ENCODE peak calls at places on chromosomes 7 and 10, in seven cellular contexts. B, M, N, S, I, V and L are unnamed samples.

GRCh38 chr10:48456808-48457761 is 147.8 kb downstream of the ARHGAP22 start:
- DNase-seq in B (no peak), M (no peak), N (no peak), S (no peak), I (no peak), V (no peak), L (no peak)

GRCh38 chr7:142391191-142391992 is 133.5 kb upstream of the PRSS58 start:
- DNase-seq in B (peak; percentile 15), M (peak; percentile 37), N (no peak), S (no peak), I (peak; percentile 29), V (no peak), L (no peak)

GRCh38 chr10:132283604-132284382 is 24.0 kb downstream of the STK32C start:
- DNase-seq in B (no peak), M (no peak), N (no peak), S (no peak), I (no peak), V (no peak), L (no peak)

GRCh38 chr10:43852141-43852540 is 203.5 kb upstream of the ZNF32 start:
- DNase-seq in B (no peak), M (peak; percentile 69), N (no peak), S (no peak), I (no peak), V (no peak), L (no peak)

GRCh38 chr10:3740157-3740871 is 44.7 kb downstream of the KLF6 start:
- DNase-seq in B (peak; percentile 76), M (no peak), N (peak; percentile 78), S (no peak), I (peak; percentile 77), V (no peak), L (no peak)

GRCh38 chr10:103734731-103735130 is 120.6 kb downstream of the SH3PXD2A start:
- DNase-seq in B (no peak), M (no peak), N (no peak), S (no peak), I (no peak), V (no peak), L (no peak)

GRCh38 chr10:52256832-52257691 is 57.0 kb upstream of the DKK1 start:
- DNase-seq in B (peak; percentile 31), M (no peak), N (no peak), S (no peak), I (peak; percentile 41), V (no peak), L (peak; percentile 30)

GRCh38 chr10:117568226-117568625 is 25.7 kb downstream of the EMX2 start:
- DNase-seq in B (no peak), M (no peak), N (no peak), S (no peak), I (no peak), V (no peak), L (no peak)

GRCh38 chr10:5510281-5511072 is 11.1 kb upstream of the CALML5 start:
- DNase-seq in B (no peak), M (no peak), N (no peak), S (no peak), I (peak; percentile 6), V (peak; percentile 1), L (no peak)

GRCh38 chr10:60937784-60938654 is 6.0 kb downstream of the RHOBTB1 start:
- DNase-seq in B (peak; percentile 76), M (peak; percentile 13), N (no peak), S (no peak), I (peak; percentile 38), V (no peak), L (no peak)

GRCh38 chr7:152925412-152926147 is 166.0 kb downstream of the ACTR3B start:
- DNase-seq in B (no peak), M (peak; percentile 34), N (no peak), S (no peak), I (no peak), V (no peak), L (no peak)

GRCh38 chr7:45224832-45225231 is 67.2 kb downstream of the RAMP3 start:
- DNase-seq in B (no peak), M (no peak), N (no peak), S (no peak), I (peak; percentile 6), V (no peak), L (peak; percentile 24)

GRCh38 chr10:16847644-16848043 is 30.4 kb upstream of the RSU1 start:
- DNase-seq in B (peak; percentile 29), M (no peak), N (no peak), S (no peak), I (no peak), V (no peak), L (no peak)

GRCh38 chr7:34249192-34249591 is 343.9 kb downstream of the BMPER start:
- DNase-seq in B (no peak), M (no peak), N (no peak), S (no peak), I (no peak), V (no peak), L (no peak)

GRCh38 chr10:102729090-102730026 is 14.4 kb upstream of the WBP1L start:
- DNase-seq in B (peak; percentile 73), M (peak; percentile 87), N (peak; percentile 90), S (peak; percentile 85), I (peak; percentile 90), V (peak; percentile 88), L (peak; percentile 89)

GRCh38 chr7:44063547-44063893 is 1.8 kb downstream of the PGAM2 start:
- DNase-seq in B (no peak), M (peak; percentile 2), N (no peak), S (no peak), I (no peak), V (no peak), L (no peak)
- H3K4me1 ChIP-seq in B (peaks cover 9% of the 10 kb centered on the region), M (peaks cover 24% of the 10 kb centered on the region), N (no peaks in the 10 kb centered on the region), S (peaks cover 11% of the 10 kb centered on the region), I (peaks cover 44% of the 10 kb centered on the region), V (peaks cover 8% of the 10 kb centered on the region), L (peaks cover 11% of the 10 kb centered on the region)

DNA sequence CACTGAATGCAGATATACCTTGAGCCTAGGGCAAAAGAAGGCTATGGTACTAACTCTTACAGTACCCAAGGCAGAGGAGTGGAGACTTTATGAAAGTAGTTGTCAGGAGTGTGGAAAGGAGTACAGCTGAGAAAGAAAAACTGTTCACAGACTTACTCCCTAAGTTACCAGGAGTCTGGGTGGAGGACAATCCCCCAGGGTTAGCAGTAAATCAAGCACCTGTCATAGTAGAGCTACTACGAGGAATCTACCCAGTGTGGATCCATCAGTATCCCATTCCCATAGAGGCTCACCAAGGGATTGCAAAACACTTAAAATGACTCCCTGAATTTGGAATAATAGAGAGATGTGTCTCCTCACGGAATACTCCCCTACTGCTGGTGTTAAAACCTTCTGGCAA is 10.1 kb upstream of the ZNF33B start:
- DNase-seq in B (no peak), M (no peak), N (no peak), S (no peak), I (no peak), V (no peak), L (no peak)
- H3K9me3 ChIP-seq in B (no peaks in the 10 kb centered on the region), M (no peaks in the 10 kb centered on the region), N (no peaks in the 10 kb centered on the region), S (no peaks in the 10 kb centered on the region), I (no peaks in the 10 kb centered on the region), V (no peaks in the 10 kb centered on the region), L (no peaks in the 10 kb centered on the region)

DNA sequence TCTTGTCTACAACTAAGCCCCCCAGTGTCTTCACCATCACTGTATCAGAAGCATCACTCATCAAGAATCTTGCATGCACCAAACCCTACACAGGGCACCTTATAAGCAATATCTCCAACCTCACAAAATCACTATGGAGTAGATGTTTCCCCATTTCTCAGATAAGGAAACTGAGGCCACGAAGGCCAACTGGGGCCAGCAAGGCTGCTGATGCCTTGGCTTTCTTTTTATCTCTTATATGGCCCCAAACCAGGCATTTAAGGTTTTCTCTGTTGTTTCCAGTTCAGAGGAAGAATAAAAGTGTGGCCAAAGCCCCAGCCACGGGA is 47.3 kb upstream of the NPFFR1 start:
- DNase-seq in B (no peak), M (no peak), N (no peak), S (no peak), I (no peak), V (no peak), L (no peak)
- H3K4me1 ChIP-seq in B (peaks cover 9% of the 10 kb centered on the region), M (peaks cover 21% of the 10 kb centered on the region), N (peaks cover 19% of the 10 kb centered on the region), S (peaks cover 24% of the 10 kb centered on the region), I (no peaks in the 10 kb centered on the region), V (peaks cover 10% of the 10 kb centered on the region), L (no peaks in the 10 kb centered on the region)

DNA sequence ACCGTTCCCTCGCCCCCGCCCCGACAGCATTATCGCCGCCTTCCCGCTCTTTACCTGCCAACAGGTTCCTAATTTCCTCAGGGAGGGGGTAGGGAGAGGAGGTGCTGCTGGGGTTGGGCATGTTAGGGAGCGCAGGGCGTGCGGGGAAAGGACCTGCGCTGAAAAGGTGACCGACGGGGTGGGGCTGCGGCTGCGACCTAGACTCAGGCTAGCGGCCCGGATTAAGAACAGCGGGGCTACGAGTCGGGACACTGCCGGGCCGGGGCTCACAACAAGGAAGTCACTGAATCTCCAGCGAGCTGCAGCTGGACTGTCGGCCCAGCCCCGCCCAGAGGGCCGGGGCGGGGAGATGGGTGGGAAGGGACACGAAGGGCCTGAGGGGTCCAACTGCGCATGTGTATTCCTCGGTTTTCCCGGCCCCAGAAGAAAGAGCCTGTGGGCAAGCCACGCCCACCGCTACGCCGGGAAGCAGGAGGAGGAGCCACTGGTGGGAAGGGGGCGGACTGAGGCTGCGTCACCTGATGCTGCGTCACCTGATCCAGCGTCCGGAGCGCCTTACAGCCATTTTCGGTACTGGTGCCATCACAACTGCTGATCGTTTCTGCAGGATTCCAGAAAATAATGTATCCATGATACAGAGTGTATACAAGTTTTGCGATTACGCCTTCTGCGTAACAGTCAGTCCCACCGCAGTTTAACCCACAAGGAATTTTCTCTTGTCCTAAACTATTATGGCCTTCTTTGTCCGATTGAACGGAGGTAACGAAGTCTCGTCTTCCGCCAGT is at the start of gene SKAP2:
- DNase-seq in B (peak; percentile 99), M (peak; percentile 99), N (peak; percentile 93), S (peak; percentile 95), I (peak; percentile 99), V (peak; percentile 99), L (peak; percentile 99)
- H3K9me3 ChIP-seq in B (no peaks in the 10 kb centered on the region), M (no peaks in the 10 kb centered on the region), N (no peaks in the 10 kb centered on the region), S (no peaks in the 10 kb centered on the region), I (no peaks in the 10 kb centered on the region), V (no peaks in the 10 kb centered on the region), L (no peaks in the 10 kb centered on the region)

GRCh38 chr10:124678566-124679240 is 65.5 kb downstream of the FAM53B start:
- DNase-seq in B (no peak), M (no peak), N (no peak), S (no peak), I (no peak), V (no peak), L (no peak)
- H3K4me1 ChIP-seq in B (peaks cover 10% of the 10 kb centered on the region), M (peaks cover 4% of the 10 kb centered on the region), N (no peaks in the 10 kb centered on the region), S (peaks cover 39% of the 10 kb centered on the region), I (peaks cover 37% of the 10 kb centered on the region), V (peaks cover 8% of the 10 kb centered on the region), L (peaks cover 58% of the 10 kb centered on the region)